ENCODE peak calls at places on chromosome 21, in four cellular contexts. Z is SK-N-SH, M is Karpas-422, L is GM23248. W is an unnamed sample.

GRCh38 chr21:27240901-27241300 is 274.0 kb upstream of the ADAMTS5 start:
- DNase-seq in L (no peak), M (no peak), Z (no peak), W (no peak)

GRCh38 chr21:27423906-27424595 is 457.2 kb upstream of the ADAMTS5 start:
- DNase-seq in M (no peak), Z (no peak), L (peak; percentile 47), W (no peak)

GRCh38 chr21:43291347-43291950 is 122.6 kb downstream of the CRYAA start:
- DNase-seq in M (no peak), L (no peak), Z (no peak), W (no peak)

GRCh38 chr21:28640326-28640725 is 352.4 kb downstream of the LTN1 start:
- DNase-seq in M (no peak), L (no peak), Z (no peak), W (no peak)

GRCh38 chr21:17451364-17451869 is 61.4 kb upstream of the CXADR start:
- DNase-seq in L (peak; percentile 86), Z (no peak), M (no peak), W (no peak)

GRCh38 chr21:41778974-41779600 is 12.2 kb upstream of the RIPK4 start:
- DNase-seq in Z (no peak), M (no peak), L (no peak), W (no peak)

GRCh38 chr21:34599534-34600101 is 15.3 kb downstream of the RCAN1 start:
- DNase-seq in M (no peak), L (no peak), Z (no peak), W (no peak)

GRCh38 chr21:19048088-19048672 is 644.6 kb upstream of the TMPRSS15 start:
- DNase-seq in L (no peak), Z (no peak), M (no peak), W (no peak)

GRCh38 chr21:41207401-41208388 is 39.7 kb downstream of the BACE2 start:
- DNase-seq in L (peak; percentile 78), M (no peak), Z (no peak), W (peak; percentile 48)

GRCh38 chr21:33949516-33950424 is 34.2 kb upstream of the ATP5PO start:
- DNase-seq in L (no peak), Z (no peak), M (no peak), W (peak; percentile 49)

GRCh38 chr21:31530364-31530763 is 129.1 kb upstream of the SOD1 start:
- DNase-seq in Z (peak; percentile 38), M (no peak), L (no peak), W (no peak)

GRCh38 chr21:36450511-36450910 is 29.4 kb downstream of the CLDN14 start:
- DNase-seq in L (peak; percentile 82), M (no peak), Z (no peak), W (no peak)

GRCh38 chr21:36708512-36709029 is 9.7 kb downstream of the SIM2 start:
- DNase-seq in Z (no peak), M (no peak), L (no peak), W (no peak)

GRCh38 chr21:16358021-16358420 is 628.2 kb downstream of the USP25 start:
- DNase-seq in Z (no peak), M (no peak), L (no peak), W (no peak)

GRCh38 chr21:45917241-45917640 is 64.3 kb upstream of the COL6A1 start:
- DNase-seq in Z (no peak), L (no peak), M (no peak), W (no peak)

GRCh38 chr21:36430841-36431240 is 45.6 kb downstream of the CHAF1B start:
- DNase-seq in Z (no peak), L (peak; percentile 33), M (no peak), W (no peak)

GRCh38 chr21:14766241-14766640 is 220.1 kb upstream of the SAMSN1 start:
- DNase-seq in Z (peak; percentile 0), L (no peak), M (peak; percentile 73), W (no peak)

GRCh38 chr21:41956926-41957729 is 3.3 kb upstream of the C2CD2 start:
- DNase-seq in L (peak; percentile 90), M (no peak), Z (no peak), W (no peak)

GRCh38 chr21:46424062-46424591 is 34.6 kb upstream of the DIP2A start:
- DNase-seq in Z (no peak), L (no peak), M (no peak), W (no peak)

GRCh38 chr21:46173573-46173972 is 10.7 kb downstream of the SPATC1L start:
- DNase-seq in Z (no peak), L (no peak), M (no peak), W (no peak)

GRCh38 chr21:33821580-33822322 is 93.9 kb downstream of the ATP5PO start:
- DNase-seq in L (no peak), M (no peak), Z (no peak), W (no peak)

GRCh38 chr21:46226920-46227599 is 1.5 kb downstream of the LSS start:
- DNase-seq in M (peak; percentile 76), L (peak; percentile 59), Z (no peak), W (peak; percentile 47)

GRCh38 chr21:28705616-28706015 is 287.1 kb downstream of the LTN1 start:
- DNase-seq in L (peak; percentile 4), Z (no peak), M (no peak), W (no peak)

GRCh38 chr21:17501107-17502006 is 11.5 kb upstream of the CXADR start:
- DNase-seq in Z (no peak), M (no peak), L (no peak), W (no peak)

GRCh38 chr21:41366522-41367151 is 4.8 kb downstream of the MX2 start:
- DNase-seq in M (peak; percentile 60), L (peak; percentile 50), Z (no peak), W (no peak)

GRCh38 chr21:31781737-31782136 is 49.8 kb upstream of the SCAF4 start:
- DNase-seq in L (peak; percentile 77), Z (no peak), M (peak; percentile 56), W (no peak)

GRCh38 chr21:42731264-42732032 is 78.0 kb downstream of the PDE9A start:
- DNase-seq in Z (no peak), M (no peak), L (no peak), W (no peak)

GRCh38 chr21:38927776-38928175 is 122.0 kb downstream of the ETS2 start:
- DNase-seq in L (no peak), Z (no peak), M (no peak), W (no peak)
- H3K4me1 ChIP-seq in L (peaks cover 20% of the 10 kb centered on the region), Z (peaks cover 12% of the 10 kb centered on the region), M (peaks cover under 1% of the 10 kb centered on the region), W (no peaks in the 10 kb centered on the region)

DNA sequence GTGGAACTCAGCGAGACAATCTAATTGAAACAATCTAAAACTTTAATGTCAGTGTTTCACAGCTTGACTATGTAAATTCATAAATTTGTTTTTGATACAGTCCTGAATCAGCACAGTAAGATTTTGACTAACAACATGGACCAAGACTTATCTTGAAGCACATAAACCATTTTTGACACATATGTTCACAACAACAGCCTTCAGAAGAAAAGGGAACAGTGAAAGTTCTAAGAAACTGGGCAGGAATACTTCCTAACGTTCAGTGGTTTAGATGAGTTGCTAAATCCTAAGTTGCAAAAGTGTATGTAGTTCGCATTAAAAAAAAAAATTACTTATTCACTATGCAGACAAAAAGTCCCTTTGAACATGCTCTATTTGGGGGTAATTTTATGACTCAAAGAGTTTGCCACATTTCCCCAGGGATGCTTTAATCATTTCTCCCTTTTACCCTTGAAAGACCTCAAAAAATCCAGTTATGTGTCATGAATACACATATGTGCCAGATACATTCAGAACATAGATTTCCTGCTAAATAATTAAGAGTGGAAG is 120.2 kb downstream of the MRPL39 start:
- DNase-seq in L (peak; percentile 34), M (no peak), Z (no peak), W (no peak)
- H3K9me2 ChIP-seq in L (no peaks in the 10 kb centered on the region), M (no peaks in the 10 kb centered on the region), Z (no peaks in the 10 kb centered on the region), W (no peaks in the 10 kb centered on the region)

DNA sequence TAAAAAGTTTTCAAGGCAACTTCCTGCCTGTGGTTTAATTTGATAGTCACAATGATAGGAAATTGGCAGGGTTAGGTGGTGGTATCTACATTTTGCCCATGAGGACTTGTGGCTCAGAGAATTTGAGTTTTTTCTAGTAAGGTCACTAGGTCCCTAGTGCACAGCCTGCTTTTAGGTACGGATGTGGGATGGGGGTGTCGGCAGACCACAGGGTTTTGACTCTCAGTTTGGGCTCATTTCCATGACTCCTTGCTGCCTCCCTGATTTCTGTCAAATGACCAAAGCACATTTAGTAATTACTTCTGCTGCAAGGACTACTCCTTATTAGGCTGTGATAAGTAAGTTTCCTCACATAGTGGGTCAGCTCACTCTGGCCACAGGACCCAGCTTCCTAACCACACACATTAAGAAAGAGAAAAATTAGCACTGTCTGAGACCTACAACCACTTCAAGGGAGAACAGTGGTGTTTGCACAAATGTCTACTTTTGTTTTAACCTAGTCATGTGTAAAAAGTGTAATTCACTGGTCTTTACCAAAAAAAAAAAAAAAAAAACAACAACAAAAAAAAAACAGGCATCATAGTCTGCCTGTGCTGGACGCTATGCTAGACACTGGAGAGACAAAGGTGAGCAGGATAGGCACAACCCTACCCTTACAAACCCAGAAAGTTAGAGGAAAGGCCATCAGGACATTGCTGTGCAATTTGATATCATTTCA is 43.7 kb downstream of the MRPL39 start:
- DNase-seq in L (peak; percentile 7), M (no peak), Z (no peak), W (no peak)
- H3K4me1 ChIP-seq in L (peaks cover 14% of the 10 kb centered on the region), M (peaks cover 24% of the 10 kb centered on the region), Z (peaks cover 1% of the 10 kb centered on the region), W (peaks cover 3% of the 10 kb centered on the region)

GRCh38 chr21:37896788-37897187 is 19.5 kb downstream of the KCNJ6 start:
- DNase-seq in L (no peak), Z (no peak), M (no peak), W (no peak)
- H3K9me2 ChIP-seq in L (no peaks in the 10 kb centered on the region), Z (no peaks in the 10 kb centered on the region), M (no peaks in the 10 kb centered on the region), W (no peaks in the 10 kb centered on the region)

DNA sequence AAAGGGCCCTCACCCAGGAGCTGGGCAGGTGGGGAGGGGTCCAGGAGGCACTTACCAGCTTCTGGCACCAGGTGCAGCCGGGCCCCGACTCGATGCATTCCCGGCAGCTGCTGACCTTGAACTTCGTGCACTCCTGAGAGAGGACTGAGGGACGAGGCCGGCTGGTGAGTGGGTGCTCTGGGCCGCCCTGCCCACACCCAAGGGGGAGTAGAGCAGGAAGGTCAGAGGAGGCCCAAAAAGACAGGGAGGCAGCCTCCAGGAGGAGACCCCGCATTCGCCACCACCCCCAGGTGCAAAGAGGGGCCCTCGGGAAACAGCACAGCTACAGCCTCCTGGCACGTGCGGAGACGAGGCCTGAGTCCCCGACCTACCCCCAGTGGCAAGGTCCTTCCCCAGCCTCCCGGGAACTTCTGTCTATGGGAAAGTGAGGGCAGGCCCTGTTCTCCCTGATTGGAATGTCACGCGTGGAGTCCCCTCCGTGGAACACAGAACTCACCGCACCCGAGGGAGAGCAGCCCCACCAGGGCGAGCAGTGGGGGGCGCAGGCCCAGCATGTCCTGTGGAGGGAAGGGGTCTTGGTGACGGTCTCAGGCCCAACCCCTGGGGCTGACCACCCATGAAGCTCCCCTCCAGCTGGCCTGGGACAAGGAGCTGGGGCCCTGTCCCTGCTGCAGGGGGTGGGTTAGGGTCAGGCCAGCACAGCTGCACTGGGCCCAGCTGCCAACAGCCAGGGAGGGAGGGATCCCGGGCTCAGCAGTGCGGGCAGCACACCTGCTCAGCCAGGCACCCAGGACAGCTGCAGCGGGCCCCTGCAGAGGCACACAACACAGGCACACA is 10.3 kb downstream of the ITGB2 start:
- DNase-seq in Z (no peak), M (no peak), L (no peak), W (no peak)
- H3K4me1 ChIP-seq in Z (peaks cover 5% of the 10 kb centered on the region), M (peaks cover 80% of the 10 kb centered on the region), L (peaks cover 5% of the 10 kb centered on the region), W (no peaks in the 10 kb centered on the region)

W was measured in MM.1S.